ENCODE peak calls at places on chromosomes 1 and 21, in four cellular contexts. C is IMR-90, J is uterus, Y is K562. X is an unnamed sample.

GRCh38 chr1:182330303-182330702 is 61.3 kb downstream of the GLUL start:
- DNase-seq in C (no peak), J (peak), Y (peak), X (peak)

GRCh38 chr1:115925511-115925910 is 50.8 kb upstream of the SLC22A15 start:
- DNase-seq in C (no peak), J (no peak), Y (no peak), X (no peak)

GRCh38 chr1:165755393-165756010 is 13.2 kb downstream of the TMCO1 start:
- DNase-seq in C (no peak), J (no peak), Y (no peak), X (no peak)

GRCh38 chr1:31855038-31855845 is 39.4 kb upstream of the SPOCD1 start:
- DNase-seq in C (peak), J (no peak), Y (peak), X (no peak)

GRCh38 chr1:150110066-150110465 is 39.6 kb upstream of the PLEKHO1 start:
- DNase-seq in C (no peak), J (no peak), Y (no peak), X (no peak)

GRCh38 chr1:40314721-40315238 is 2.3 kb downstream of the COL9A2 start:
- DNase-seq in C (no peak), J (no peak), Y (no peak), X (no peak)

GRCh38 chr1:160407819-160408801 is 7.7 kb downstream of the VANGL2 start:
- DNase-seq in C (no peak), J (no peak), Y (no peak), X (no peak)

GRCh38 chr1:101237229-101237837 is 514 bp downstream of the S1PR1 start:
- DNase-seq in C (peak), J (peak), Y (no peak), X (peak)

GRCh38 chr1:9732123-9732971 is 80.8 kb downstream of the PIK3CD start:
- DNase-seq in C (no peak), J (no peak), Y (no peak), X (no peak)

GRCh38 chr1:65339866-65340483 is 30.6 kb downstream of the DNAJC6 start:
- DNase-seq in C (peak), J (no peak), Y (peak), X (peak)

GRCh38 chr1:26345718-26346117 is 8.2 kb downstream of the CRYBG2 start:
- DNase-seq in C (no peak), J (no peak), Y (no peak), X (no peak)

GRCh38 chr1:207866471-207867135 is 44.3 kb downstream of the CD34 start:
- DNase-seq in C (peak), J (peak), Y (peak), X (peak)

GRCh38 chr1:226637147-226637935 is 88.8 kb downstream of the STUM start:
- DNase-seq in C (no peak), J (peak), Y (peak), X (no peak)

GRCh38 chr1:98546319-98546718 is 115.2 kb upstream of the SNX7 start:
- DNase-seq in C (peak), J (no peak), Y (no peak), X (no peak)

GRCh38 chr21:43276811-43277210 is 108.0 kb downstream of the CRYAA start:
- DNase-seq in C (no peak), J (no peak), Y (no peak), X (no peak)

GRCh38 chr1:119075614-119076013 is 64.8 kb downstream of the WARS2 start:
- DNase-seq in C (peak), J (no peak), Y (no peak), X (no peak)

GRCh38 chr1:184866991-184867788 is 107.1 kb downstream of the NIBAN1 start:
- DNase-seq in C (peak), J (no peak), Y (no peak), X (no peak)

GRCh38 chr1:194076646-194077045 is 890.2 kb upstream of the B3GALT2 start:
- DNase-seq in C (peak), J (no peak), Y (no peak), X (no peak)

GRCh38 chr1:160163612-160164011 is 12.2 kb downstream of the ATP1A4 start:
- DNase-seq in C (no peak), J (no peak), Y (peak), X (no peak)

GRCh38 chr1:17098440-17099317 is 20.6 kb downstream of the PADI2 start:
- DNase-seq in C (no peak), J (no peak), Y (no peak), X (no peak)

GRCh38 chr1:206896261-206896660 is 982 bp upstream of the IL24 start:
- DNase-seq in C (no peak), J (no peak), Y (no peak), X (no peak)

GRCh38 chr21:44869860-44870747 is 3.4 kb downstream of the PTTG1IP start:
- DNase-seq in C (peak), J (peak), Y (peak), X (peak)

GRCh38 chr1:32919811-32920733 is 18.9 kb upstream of the TMEM54 start:
- DNase-seq in C (peak), J (no peak), Y (peak), X (peak)

GRCh38 chr1:10628685-10629084 is 153.9 kb downstream of the PEX14 start:
- DNase-seq in C (peak), J (peak), Y (no peak), X (no peak)

GRCh38 chr1:228958741-228959140 is 223.5 kb downstream of the RHOU start:
- DNase-seq in C (no peak), J (no peak), Y (no peak), X (no peak)

GRCh38 chr1:11885922-11886321 is 27.2 kb upstream of the NPPB start:
- DNase-seq in C (no peak), J (no peak), Y (no peak), X (no peak)

GRCh38 chr1:247390116-247390791 is 25.7 kb upstream of the NLRP3 start:
- DNase-seq in C (peak), J (peak), Y (peak), X (peak)

GRCh38 chr1:47593001-47593568 is 155.2 kb downstream of the FOXD2 start:
- DNase-seq in C (no peak), J (no peak), Y (no peak), X (no peak)

GRCh38 chr1:109466100-109466439 is 276 bp upstream of the SYPL2 start:
- DNase-seq in C (no peak), J (no peak), Y (no peak), X (no peak)

GRCh38 chr1:211579434-211580302 is 707 bp upstream of the SLC30A1 start:
- DNase-seq in C (peak), J (peak), Y (peak), X (peak)

GRCh38 chr1:179036844-179037465 is 11.3 kb downstream of the FAM20B start:
- DNase-seq in C (peak), J (no peak), Y (no peak), X (no peak)

GRCh38 chr1:90475623-90476022 is 241.5 kb downstream of the BARHL2 start:
- DNase-seq in C (peak), J (no peak), Y (peak), X (no peak)

GRCh38 chr1:8089535-8090228 is 63.6 kb upstream of the ERRFI1 start:
- DNase-seq in C (peak), J (no peak), Y (no peak), X (no peak)

GRCh38 chr1:39508857-39509305 is 17.4 kb downstream of the BMP8A start:
- DNase-seq in C (no peak), J (no peak), Y (no peak), X (no peak)

GRCh38 chr1:116321766-116322175 is 51.3 kb upstream of the ATP1A1 start:
- DNase-seq in C (no peak), J (no peak), Y (peak), X (no peak)

GRCh38 chr1:151715726-151716404 is 738 bp downstream of the CELF3 start:
- DNase-seq in C (no peak), J (no peak), Y (peak), X (peak)

GRCh38 chr1:2580691-2581090 is 5.9 kb upstream of the PRXL2B start:
- DNase-seq in C (no peak), J (no peak), Y (no peak), X (no peak)

GRCh38 chr1:2574350-2574749 is 12.2 kb upstream of the PRXL2B start:
- DNase-seq in C (peak), J (no peak), Y (no peak), X (no peak)

GRCh38 chr1:2571348-2571747 is 15.2 kb downstream of the TNFRSF14 start:
- DNase-seq in C (no peak), J (no peak), Y (no peak), X (no peak)

GRCh38 chr1:2573250-2573649 is 13.3 kb upstream of the PRXL2B start:
- DNase-seq in C (no peak), J (no peak), Y (no peak), X (no peak)

GRCh38 chr1:2575801-2576663 is 10.5 kb upstream of the PRXL2B start:
- DNase-seq in C (no peak), J (no peak), Y (no peak), X (no peak)
- TF ChIP-seq POLR2A in C (no peak), J (no peak), Y (no peak), X (no peak)

DNA sequence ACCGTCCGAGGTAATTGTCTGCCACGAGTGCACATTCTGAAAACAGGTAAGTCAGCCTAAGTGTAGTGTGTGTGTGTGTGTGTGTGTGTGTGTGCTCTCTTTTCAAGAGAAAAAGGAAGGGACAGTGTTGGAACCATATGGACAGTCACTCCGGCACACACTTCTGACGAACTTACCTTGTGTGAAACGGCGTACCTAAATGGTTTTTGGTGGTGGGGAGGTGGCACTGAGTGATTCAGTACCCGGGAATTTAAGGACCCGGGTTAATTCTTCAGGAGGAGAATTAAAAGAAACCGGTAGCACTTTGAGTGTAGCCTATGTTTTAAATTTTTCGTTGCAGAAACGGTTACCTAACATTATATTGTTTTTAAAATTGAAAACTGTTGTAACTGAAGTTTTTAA is 292 bp downstream of the ODR4 start:
- DNase-seq in C (no peak), J (no peak), Y (no peak), X (no peak)
- TF ChIP-seq POLR2A in C (no peak), J (no peak), Y (peak), X (no peak)

GRCh38 chr1:93845554-93846150 is 33.4 kb downstream of the DNTTIP2 start:
- DNase-seq in C (peak), J (peak), Y (no peak), X (no peak)

GRCh38 chr1:93846929-93847810 is 31.8 kb downstream of the DNTTIP2 start:
- DNase-seq in C (peak), J (peak), Y (peak), X (peak)

GRCh38 chr1:93846151-93846928 is 32.7 kb downstream of the DNTTIP2 start:
- DNase-seq in C (peak), J (peak), Y (peak), X (peak)

GRCh38 chr1:93848352-93848883 is 30.6 kb downstream of the DNTTIP2 start:
- DNase-seq in C (no peak), J (no peak), Y (no peak), X (no peak)

DNA sequence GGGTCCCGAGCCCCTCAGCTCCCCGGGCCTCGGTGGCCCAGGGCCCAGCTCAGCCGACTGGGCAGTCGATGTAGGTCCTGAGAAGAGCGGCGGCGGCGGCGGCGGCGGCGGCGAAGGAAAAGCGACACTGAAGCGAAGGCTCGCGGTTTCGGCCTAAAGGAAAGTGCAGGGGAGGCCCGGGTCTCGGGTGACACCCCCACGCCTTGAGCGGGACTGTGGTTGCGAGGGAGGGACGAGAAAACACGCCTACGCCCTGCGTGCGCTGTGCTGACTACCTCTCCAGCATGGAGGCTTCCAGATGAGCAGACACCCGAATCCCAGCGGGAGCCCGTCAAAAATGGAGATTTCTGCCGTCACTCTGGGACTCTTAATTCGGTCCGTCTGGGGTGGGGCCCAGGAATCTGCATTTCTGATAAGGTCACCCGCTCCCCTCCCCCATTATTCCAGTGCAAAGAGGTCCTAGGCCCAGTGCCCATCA is 31.2 kb downstream of the DNTTIP2 start:
- DNase-seq in C (peak), J (peak), Y (peak), X (peak)
- TF ChIP-seq POLR2A in C (no peak), J (no peak), Y (peak), X (peak)

GRCh38 chr21:42219606-42220137 is 732 bp downstream of the ABCG1 start:
- DNase-seq in C (peak), J (no peak), Y (no peak), X (no peak)

GRCh38 chr21:42218836-42219605 is at the start of gene ABCG1:
- DNase-seq in C (peak), J (no peak), Y (no peak), X (peak)

GRCh38 chr21:42222386-42222785 is 3.4 kb downstream of the ABCG1 start:
- DNase-seq in C (no peak), J (no peak), Y (no peak), X (no peak)

GRCh38 chr21:42221581-42222345 is 2.8 kb downstream of the ABCG1 start:
- DNase-seq in C (peak), J (no peak), Y (no peak), X (no peak)

DNA sequence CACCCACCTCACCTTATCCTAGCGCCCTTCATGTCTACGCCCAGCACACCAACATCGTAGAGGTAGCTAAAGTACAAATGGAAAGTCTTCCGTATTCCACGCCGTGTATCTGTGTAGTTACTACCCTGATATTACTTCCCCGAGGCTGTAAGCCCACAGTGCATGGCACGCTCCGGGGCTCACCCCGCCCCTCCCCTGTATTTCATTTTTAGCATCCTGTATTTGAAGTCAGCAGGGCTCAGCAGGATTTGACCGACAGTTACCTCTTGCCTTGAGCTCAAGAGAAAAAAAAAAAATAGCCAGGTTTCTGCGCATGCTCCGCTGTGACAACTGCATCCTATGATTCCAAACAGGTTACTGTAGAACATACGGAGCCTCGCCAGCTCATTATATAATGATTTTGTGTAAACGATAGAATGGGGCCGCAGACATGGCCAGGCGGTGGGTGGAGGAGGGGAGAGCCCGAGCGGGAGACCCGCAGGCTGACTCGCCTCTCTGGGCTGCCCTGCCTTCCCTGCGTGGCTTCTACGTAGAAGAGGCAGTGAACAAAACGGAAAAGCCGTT is 1.3 kb downstream of the ABCG1 start:
- DNase-seq in C (peak), J (peak), Y (peak), X (peak)
- TF ChIP-seq POLR2A in C (no peak), J (no peak), Y (no peak), X (no peak)

X was measured in erythroblast.